ENCODE peak calls at places on chromosome 18, in nine cellular contexts. H is cardiac muscle cell; X is HFF-Myc; O is HCT116; A is GM13977; J is AG04449; Y is CD4-positive, alpha-beta T cell; T is GM13976; K is heart right ventricle. G is an unnamed sample.

GRCh38 chr18:25334588-25334987 is 17.4 kb downstream of the ZNF521 start:
- DNase-seq in H (no peak), X (no peak), O (no peak), A (no peak), J (no peak), Y (no peak), T (no peak), K (no peak), G (no peak)

GRCh38 chr18:9810216-9810804 is 75.5 kb upstream of the TXNDC2 start:
- DNase-seq in H (no peak), X (no peak), O (no peak), A (no peak), J (no peak), Y (no peak), T (no peak), K (no peak), G (no peak)

GRCh38 chr18:56509656-56510055 is 128.7 kb downstream of the TXNL1 start:
- DNase-seq in H (no peak), X (no peak), O (no peak), A (no peak), J (no peak), Y (no peak), T (no peak), K (no peak), G (no peak)

GRCh38 chr18:28183418-28184078 is 6.6 kb upstream of the CDH2 start:
- DNase-seq in H (peak; percentile 47), X (no peak), O (no peak), A (no peak), J (peak; percentile 53), Y (no peak), T (no peak), K (no peak), G (no peak)

GRCh38 chr18:25704096-25704870 is 352.3 kb upstream of the ZNF521 start:
- DNase-seq in H (no peak), X (no peak), O (no peak), A (no peak), J (no peak), Y (no peak), T (no peak), K (no peak), G (no peak)

GRCh38 chr18:79260023-79260422 is 135.7 kb upstream of the NFATC1 start:
- DNase-seq in H (no peak), X (no peak), O (no peak), A (no peak), J (no peak), Y (no peak), T (no peak), K (no peak), G (no peak)

GRCh38 chr18:32779010-32779409 is 6.2 kb upstream of the KLHL14 start:
- DNase-seq in H (no peak), X (no peak), O (no peak), A (no peak), J (no peak), Y (no peak), T (no peak), K (no peak), G (no peak)

GRCh38 chr18:32754508-32755263 is 18.1 kb downstream of the KLHL14 start:
- DNase-seq in H (no peak), X (no peak), O (no peak), A (no peak), J (no peak), Y (no peak), T (no peak), K (no peak), G (no peak)

GRCh38 chr18:31611511-31611910 is 19.8 kb downstream of the TTR start:
- DNase-seq in H (no peak), X (no peak), O (no peak), A (no peak), J (no peak), Y (no peak), T (no peak), K (no peak), G (no peak)

GRCh38 chr18:28666216-28666615 is 489.3 kb upstream of the CDH2 start:
- DNase-seq in H (peak; percentile 38), X (no peak), O (no peak), A (no peak), J (no peak), Y (no peak), T (no peak), K (no peak), G (no peak)

GRCh38 chr18:59238385-59238784 is 18.4 kb downstream of the GRP start:
- DNase-seq in H (no peak), X (no peak), O (no peak), A (no peak), J (no peak), Y (no peak), T (no peak), K (no peak), G (no peak)

GRCh38 chr18:56030060-56030459 is 442.1 kb upstream of the TCF4 start:
- DNase-seq in H (no peak), X (no peak), O (no peak), A (no peak), J (no peak), Y (no peak), T (no peak), K (no peak), G (no peak)

GRCh38 chr18:9421788-9422329 is 53.5 kb upstream of the RALBP1 start:
- DNase-seq in H (no peak), X (no peak), O (no peak), A (no peak), J (no peak), Y (no peak), T (no peak), K (no peak), G (no peak)

GRCh38 chr18:28767781-28768211 is 590.9 kb upstream of the CDH2 start:
- DNase-seq in H (peak; percentile 84), X (peak; percentile 19), O (no peak), A (no peak), J (peak; percentile 37), Y (no peak), T (no peak), K (no peak), G (no peak)

GRCh38 chr18:57869228-57869627 is 66.1 kb upstream of the ATP8B1 start:
- DNase-seq in H (peak; percentile 26), X (no peak), O (no peak), A (no peak), J (no peak), Y (no peak), T (no peak), K (no peak), G (no peak)

GRCh38 chr18:57864615-57865121 is 61.6 kb upstream of the ATP8B1 start:
- DNase-seq in H (no peak), X (no peak), O (no peak), A (no peak), J (no peak), Y (no peak), T (no peak), K (no peak), G (no peak)

GRCh38 chr18:57863706-57864105 is 60.6 kb upstream of the ATP8B1 start:
- DNase-seq in H (no peak), X (no peak), O (no peak), A (no peak), J (no peak), Y (no peak), T (no peak), K (no peak), G (no peak)
- TF ChIP-seq CTCF in H (no peak), X (no peak), O (no peak), A (no peak), J (no peak), Y (no peak), T (no peak), K (no peak), G (no peak)

GRCh38 chr18:40956213-40956612 is 998.8 kb upstream of the PIK3C3 start:
- DNase-seq in H (no peak), X (no peak), O (no peak), A (no peak), J (no peak), Y (no peak), T (no peak), K (no peak), G (no peak)

GRCh38 chr18:40962784-40963183 is 992.2 kb upstream of the PIK3C3 start:
- DNase-seq in H (no peak), X (no peak), O (no peak), A (no peak), J (no peak), Y (no peak), T (no peak), K (no peak), G (no peak)

GRCh38 chr18:40955351-40955750 is 999.7 kb upstream of the PIK3C3 start:
- DNase-seq in H (no peak), X (no peak), O (no peak), A (no peak), J (no peak), Y (no peak), T (no peak), K (no peak), G (no peak)

GRCh38 chr18:40957533-40958070 is 997.4 kb upstream of the PIK3C3 start:
- DNase-seq in H (no peak), X (no peak), O (no peak), A (no peak), J (no peak), Y (no peak), T (no peak), K (no peak), G (no peak)
- TF ChIP-seq CTCF in H (peak; percentile 7), X (no peak), O (no peak), A (no peak), J (no peak), Y (no peak), T (no peak), K (no peak), G (no peak)

DNA sequence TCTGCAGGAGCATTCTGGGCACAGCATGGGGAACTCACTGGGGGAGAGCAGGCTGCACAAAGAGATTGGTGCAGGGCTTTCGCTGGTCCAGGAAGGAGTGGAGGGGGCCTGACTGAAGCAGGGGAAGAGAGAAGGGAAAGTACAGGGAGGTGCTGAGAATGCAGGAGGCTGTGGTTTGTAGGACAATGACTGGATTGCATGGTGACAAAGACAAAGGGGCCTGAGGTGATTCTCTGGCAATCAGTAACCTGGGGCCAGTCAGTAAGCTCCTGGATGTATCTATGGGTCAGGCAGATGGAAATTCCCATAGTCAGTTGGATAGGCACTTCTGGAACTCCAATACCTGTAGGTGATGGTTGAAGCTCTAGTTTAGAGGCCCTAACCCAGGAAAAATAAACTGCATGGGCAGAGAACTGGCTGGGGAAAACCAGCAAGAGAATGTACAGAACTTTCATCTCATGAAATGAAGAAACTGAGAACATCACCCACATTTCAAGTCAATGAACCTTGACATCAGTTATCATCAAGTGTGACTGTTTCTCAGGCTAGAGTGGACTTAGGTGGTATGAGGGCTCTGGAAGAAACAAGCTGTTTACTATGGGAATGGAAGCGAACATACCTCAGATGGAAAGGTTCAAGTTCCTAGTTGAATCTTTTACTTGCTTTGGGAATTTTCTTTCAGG is 193.2 kb downstream of the TPGS2 start:
- DNase-seq in H (no peak), X (no peak), O (no peak), A (peak; percentile 51), J (no peak), Y (no peak), T (peak; percentile 40), K (no peak), G (peak; percentile 50)
- TF ChIP-seq CTCF in H (no peak), X (no peak), O (no peak), A (no peak), J (no peak), Y (no peak), T (no peak), K (no peak), G (no peak)

DNA sequence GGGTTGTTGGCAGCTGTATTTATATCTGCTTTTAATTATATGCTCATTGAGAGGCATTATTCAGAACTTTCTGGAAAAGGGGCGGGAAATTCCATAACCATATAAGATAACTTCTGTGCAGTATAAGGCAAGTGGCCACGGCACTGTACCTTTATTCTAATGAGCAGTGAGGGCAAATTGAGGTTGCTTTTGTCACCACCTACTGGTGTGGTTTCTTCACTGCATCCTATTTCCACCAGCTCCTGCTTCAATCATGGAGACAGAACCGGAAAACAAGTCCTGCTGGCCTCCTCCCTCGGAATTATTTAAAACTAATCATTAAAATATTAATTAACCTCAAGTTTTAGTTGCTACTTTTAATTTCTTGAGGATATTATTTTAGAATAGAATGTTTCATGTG is 759.4 kb downstream of the CBLN2 start:
- DNase-seq in H (peak; percentile 18), X (no peak), O (no peak), A (peak; percentile 6), J (no peak), Y (no peak), T (peak; percentile 16), K (no peak), G (peak; percentile 5)
- TF ChIP-seq CTCF in H (peak; percentile 46), X (no peak), O (peak; percentile 34), A (peak; percentile 55), J (no peak), Y (peak; percentile 10), T (peak; percentile 43), K (no peak), G (no peak)

G was measured in GM20000.